ENCODE peak calls at places on chromosomes 5 and 9, in five cellular contexts. N is endodermal cell, B is tibial nerve, L is psoas muscle, X is upper lobe of right lung. R is an unnamed sample.

GRCh38 chr5:177086918-177087706 is 397 bp downstream of the FGFR4 start:
- DNase-seq in X (peak), L (no peak), N (peak), B (no peak), R (peak)

GRCh38 chr9:98101868-98102273 is 17.2 kb downstream of the TRIM14 start:
- DNase-seq in N (peak), B (no peak), L (no peak), X (peak), R (no peak)

GRCh38 chr5:116600876-116601275 is 26.3 kb upstream of the SEMA6A start:
- DNase-seq in X (no peak), B (no peak), L (no peak), N (no peak), R (no peak)

GRCh38 chr9:36161187-36161586 is 8.0 kb upstream of the CCIN start:
- DNase-seq in X (no peak), N (no peak), L (no peak), B (no peak), R (no peak)

GRCh38 chr9:131976157-131976740 is 103.4 kb downstream of the MED27 start:
- DNase-seq in N (no peak), B (no peak), L (no peak), X (no peak), R (no peak)

GRCh38 chr9:121529237-121529987 is 29.8 kb upstream of the GGTA1 start:
- DNase-seq in B (peak), X (peak), N (no peak), L (peak), R (peak)

GRCh38 chr5:136802382-136802781 is 437.0 kb upstream of the TRPC7 start:
- DNase-seq in X (no peak), L (no peak), B (no peak), N (peak), R (no peak)

GRCh38 chr9:119544492-119544891 is 175.3 kb upstream of the BRINP1 start:
- DNase-seq in B (no peak), L (no peak), N (peak), X (no peak), R (no peak)

GRCh38 chr5:2158767-2159166 is 276.0 kb upstream of the IRX4 start:
- DNase-seq in B (no peak), X (no peak), N (no peak), L (no peak), R (no peak)

GRCh38 chr5:113692466-113693204 is 179.1 kb downstream of the YTHDC2 start:
- DNase-seq in N (peak), X (no peak), L (no peak), B (no peak), R (no peak)

GRCh38 chr9:124450241-124450924 is at the start of gene ADGRD2:
- DNase-seq in L (no peak), X (peak), N (peak), B (no peak), R (no peak)

GRCh38 chr9:131762356-131762932 is 22.6 kb upstream of the RAPGEF1 start:
- DNase-seq in B (peak), N (peak), L (peak), X (peak), R (peak)

GRCh38 chr9:84557751-84558150 is 111.8 kb upstream of the NTRK2 start:
- DNase-seq in N (no peak), B (no peak), X (no peak), L (no peak), R (no peak)

GRCh38 chr5:16508730-16509531 is 43.3 kb upstream of the ZNF622 start:
- DNase-seq in L (peak), X (peak), B (no peak), N (peak), R (peak)

GRCh38 chr9:111016046-111017026 is 21.9 kb downstream of the LPAR1 start:
- DNase-seq in L (no peak), B (no peak), X (no peak), N (no peak), R (no peak)

GRCh38 chr5:92616085-92616484 is 964.9 kb downstream of the NR2F1-AS1 start:
- DNase-seq in X (no peak), N (no peak), B (no peak), L (no peak), R (no peak)

GRCh38 chr9:17081351-17081750 is 53.5 kb upstream of the CNTLN start:
- DNase-seq in L (no peak), N (peak), B (no peak), X (no peak), R (no peak)

GRCh38 chr5:167643616-167644015 is 647.8 kb upstream of the WWC1 start:
- DNase-seq in N (no peak), X (no peak), B (no peak), L (no peak), R (no peak)

GRCh38 chr9:8221462-8221861 is 421.9 kb upstream of the DMAC1 start:
- DNase-seq in N (no peak), B (no peak), L (no peak), X (no peak), R (no peak)

GRCh38 chr9:110532908-110533665 is 46.5 kb downstream of the SVEP1 start:
- DNase-seq in B (no peak), X (no peak), L (no peak), N (no peak), R (no peak)

GRCh38 chr5:132003170-132003744 is 8.2 kb downstream of the ACSL6 start:
- DNase-seq in N (peak), B (no peak), L (no peak), X (peak), R (peak)

GRCh38 chr9:38682713-38683112 is 37.2 kb downstream of the FAM240B start:
- DNase-seq in B (no peak), X (no peak), L (no peak), N (peak), R (no peak)

GRCh38 chr5:31937226-31937625 is 236.9 kb downstream of the GOLPH3 start:
- DNase-seq in L (no peak), X (no peak), B (no peak), N (no peak), R (no peak)
- H3K27ac ChIP-seq in L (no peak), X (peak), B (peak), N (no peak), R (no peak)

GRCh38 chr9:127305450-127306226 is 41.1 kb downstream of the GARNL3 start:
- DNase-seq in B (no peak), X (no peak), L (no peak), N (peak), R (no peak)
- H3K4me3 ChIP-seq in B (no peak), X (no peak), L (no peak), N (no peak), R (no peak)

GRCh38 chr5:149615976-149616375 is 34.7 kb downstream of the ARHGEF37 start:
- DNase-seq in N (no peak), B (no peak), X (no peak), L (no peak), R (peak)

GRCh38 chr5:149616727-149617284 is 35.5 kb downstream of the ARHGEF37 start:
- DNase-seq in L (no peak), X (no peak), B (no peak), N (no peak), R (no peak)

GRCh38 chr5:149621415-149622098 is 40.3 kb downstream of the ARHGEF37 start:
- DNase-seq in N (no peak), B (no peak), L (no peak), X (no peak), R (no peak)

GRCh38 chr5:149617760-149618306 is 36.5 kb downstream of the ARHGEF37 start:
- DNase-seq in B (no peak), N (no peak), X (no peak), L (no peak), R (no peak)

GRCh38 chr5:149618581-149619248 is 37.4 kb downstream of the ARHGEF37 start:
- DNase-seq in L (no peak), B (no peak), X (no peak), N (peak), R (no peak)
- TF ChIP-seq CTCF in L (peak), B (peak), X (peak), N (peak), R (peak)

DNA sequence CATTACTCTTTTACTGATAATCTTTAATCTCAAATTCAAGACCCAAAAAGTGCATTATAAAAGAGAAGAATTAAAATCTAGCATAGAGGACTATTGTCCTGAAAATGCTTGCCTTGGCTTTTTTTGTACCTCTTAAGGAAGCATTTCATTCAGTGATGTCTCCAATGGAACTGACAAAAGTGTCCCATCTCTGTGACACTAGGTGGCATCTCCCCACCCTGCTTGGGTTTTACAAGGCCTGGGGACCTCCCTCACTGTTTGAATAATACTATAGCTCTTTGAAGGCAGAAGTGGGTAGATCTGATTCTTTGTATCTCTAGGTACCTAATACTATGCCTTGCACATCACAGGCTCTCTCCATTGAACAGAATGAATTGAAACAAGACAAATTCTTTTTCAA is 180.6 kb downstream of the EPB41L4A start:
- DNase-seq in L (no peak), X (no peak), B (no peak), N (no peak), R (no peak)
- H3K27ac ChIP-seq in L (no peak), X (no peak), B (no peak), N (no peak), R (no peak)

GRCh38 chr5:140356878-140357730 is 2.9 kb upstream of the SLC4A9 start:
- DNase-seq in N (no peak), L (no peak), B (no peak), X (peak), R (no peak)
- H3K4me3 ChIP-seq in N (no peak), L (no peak), B (no peak), X (no peak), R (no peak)

GRCh38 chr9:136372561-136373299 is 739 bp downstream of the CARD9 start:
- DNase-seq in L (peak), N (peak), B (peak), X (peak), R (peak)
- TF ChIP-seq CTCF in L (no peak), N (no peak), B (no peak), X (peak), R (no peak)

GRCh38 chr9:33880562-33881089 is 63.7 kb downstream of the UBE2R2 start:
- DNase-seq in X (no peak), B (no peak), L (no peak), N (peak), R (no peak)

GRCh38 chr9:33884856-33885701 is 68.1 kb downstream of the UBE2R2 start:
- DNase-seq in N (no peak), L (no peak), X (no peak), B (no peak), R (peak)

GRCh38 chr9:33878691-33879366 is 61.9 kb downstream of the UBE2R2 start:
- DNase-seq in L (no peak), B (no peak), N (no peak), X (no peak), R (no peak)

GRCh38 chr9:33877727-33878489 is 60.9 kb downstream of the UBE2R2 start:
- DNase-seq in B (no peak), N (no peak), L (no peak), X (no peak), R (no peak)

GRCh38 chr9:33881635-33882034 is 64.7 kb downstream of the UBE2R2 start:
- DNase-seq in N (no peak), X (no peak), L (no peak), B (no peak), R (no peak)
- H3K27ac ChIP-seq in N (no peak), X (no peak), L (peak), B (no peak), R (no peak)